ENCODE peak calls at places on chromosomes 3 and 15, in ten cellular contexts. One of them, this sample, is unnamed.
A peak's percentile ranks its signal among the peaks of the same experiment; 100 is the strongest.

GRCh38 chr3:128412180-128413002 is 54.3 kb downstream of the DNAJB8 start:
- DNase-seq in progenitor cell of endocrine pancreas: no peak
- DNase-seq in activated CD8-positive, alpha-beta T cell treated with anti-CD3 and anti-CD28 coated beads for 36 hours: no peak
- DNase-seq in HFFc6: no peak
- DNase-seq in GM12864: no peak
- DNase-seq in endothelial cell of umbilical vein: no peak
- DNase-seq in choroid plexus epithelial cell: no peak
- DNase-seq in heart left ventricle: no peak
- DNase-seq in upper lobe of left lung: no peak
- DNase-seq in cardiac fibroblast: no peak
- DNase-seq in this sample: no peak

GRCh38 chr3:160616721-160617120 is 51.4 kb upstream of the KPNA4 start:
- DNase-seq in progenitor cell of endocrine pancreas: no peak
- DNase-seq in activated CD8-positive, alpha-beta T cell treated with anti-CD3 and anti-CD28 coated beads for 36 hours: no peak
- DNase-seq in HFFc6: peak; percentile 61
- DNase-seq in GM12864: no peak
- DNase-seq in endothelial cell of umbilical vein: peak; percentile 5
- DNase-seq in choroid plexus epithelial cell: peak; percentile 68
- DNase-seq in heart left ventricle: no peak
- DNase-seq in upper lobe of left lung: no peak
- DNase-seq in cardiac fibroblast: peak; percentile 62
- DNase-seq in this sample: no peak

GRCh38 chr15:25679964-25680658 is 183.0 kb downstream of the ATP10A start:
- DNase-seq in progenitor cell of endocrine pancreas: no peak
- DNase-seq in activated CD8-positive, alpha-beta T cell treated with anti-CD3 and anti-CD28 coated beads for 36 hours: no peak
- DNase-seq in HFFc6: no peak
- DNase-seq in GM12864: no peak
- DNase-seq in endothelial cell of umbilical vein: no peak
- DNase-seq in choroid plexus epithelial cell: no peak
- DNase-seq in heart left ventricle: no peak
- DNase-seq in upper lobe of left lung: no peak
- DNase-seq in cardiac fibroblast: no peak
- DNase-seq in this sample: no peak

GRCh38 chr15:60573936-60574335 is 95.0 kb upstream of the ICE2 start:
- DNase-seq in progenitor cell of endocrine pancreas: no peak
- DNase-seq in activated CD8-positive, alpha-beta T cell treated with anti-CD3 and anti-CD28 coated beads for 36 hours: peak; percentile 64
- DNase-seq in HFFc6: no peak
- DNase-seq in GM12864: no peak
- DNase-seq in endothelial cell of umbilical vein: no peak
- DNase-seq in choroid plexus epithelial cell: no peak
- DNase-seq in heart left ventricle: no peak
- DNase-seq in upper lobe of left lung: no peak
- DNase-seq in cardiac fibroblast: no peak
- DNase-seq in this sample: no peak

GRCh38 chr3:192940129-192940528 is 22.5 kb upstream of the MB21D2 start:
- DNase-seq in progenitor cell of endocrine pancreas: no peak
- DNase-seq in activated CD8-positive, alpha-beta T cell treated with anti-CD3 and anti-CD28 coated beads for 36 hours: no peak
- DNase-seq in HFFc6: no peak
- DNase-seq in GM12864: no peak
- DNase-seq in endothelial cell of umbilical vein: no peak
- DNase-seq in choroid plexus epithelial cell: no peak
- DNase-seq in heart left ventricle: no peak
- DNase-seq in upper lobe of left lung: no peak
- DNase-seq in cardiac fibroblast: no peak
- DNase-seq in this sample: no peak

GRCh38 chr3:50645378-50645777 is 28.4 kb downstream of the MAPKAPK3 start:
- DNase-seq in progenitor cell of endocrine pancreas: no peak
- DNase-seq in activated CD8-positive, alpha-beta T cell treated with anti-CD3 and anti-CD28 coated beads for 36 hours: no peak
- DNase-seq in HFFc6: no peak
- DNase-seq in GM12864: no peak
- DNase-seq in endothelial cell of umbilical vein: no peak
- DNase-seq in choroid plexus epithelial cell: no peak
- DNase-seq in heart left ventricle: no peak
- DNase-seq in upper lobe of left lung: no peak
- DNase-seq in cardiac fibroblast: no peak
- DNase-seq in this sample: no peak

GRCh38 chr3:108117245-108117644 is 26.4 kb upstream of the CD47 start:
- DNase-seq in progenitor cell of endocrine pancreas: no peak
- DNase-seq in activated CD8-positive, alpha-beta T cell treated with anti-CD3 and anti-CD28 coated beads for 36 hours: peak; percentile 24
- DNase-seq in HFFc6: no peak
- DNase-seq in GM12864: no peak
- DNase-seq in endothelial cell of umbilical vein: no peak
- DNase-seq in choroid plexus epithelial cell: peak; percentile 24
- DNase-seq in heart left ventricle: no peak
- DNase-seq in upper lobe of left lung: no peak
- DNase-seq in cardiac fibroblast: no peak
- DNase-seq in this sample: no peak

GRCh38 chr3:184815046-184815930 is 3.3 kb downstream of the VPS8 start:
- DNase-seq in progenitor cell of endocrine pancreas: no peak
- DNase-seq in activated CD8-positive, alpha-beta T cell treated with anti-CD3 and anti-CD28 coated beads for 36 hours: peak; percentile 59
- DNase-seq in HFFc6: peak; percentile 85
- DNase-seq in GM12864: no peak
- DNase-seq in endothelial cell of umbilical vein: no peak
- DNase-seq in choroid plexus epithelial cell: peak; percentile 89
- DNase-seq in heart left ventricle: no peak
- DNase-seq in upper lobe of left lung: no peak
- DNase-seq in cardiac fibroblast: peak; percentile 83
- DNase-seq in this sample: no peak

GRCh38 chr3:23884481-23884880 is 32.3 kb downstream of the NKIRAS1 start:
- DNase-seq in progenitor cell of endocrine pancreas: no peak
- DNase-seq in activated CD8-positive, alpha-beta T cell treated with anti-CD3 and anti-CD28 coated beads for 36 hours: no peak
- DNase-seq in HFFc6: no peak
- DNase-seq in GM12864: no peak
- DNase-seq in endothelial cell of umbilical vein: no peak
- DNase-seq in choroid plexus epithelial cell: no peak
- DNase-seq in heart left ventricle: no peak
- DNase-seq in upper lobe of left lung: no peak
- DNase-seq in cardiac fibroblast: no peak
- DNase-seq in this sample: no peak

GRCh38 chr15:48855501-48856440 is 22.2 kb upstream of the EID1 start:
- DNase-seq in progenitor cell of endocrine pancreas: no peak
- DNase-seq in activated CD8-positive, alpha-beta T cell treated with anti-CD3 and anti-CD28 coated beads for 36 hours: no peak
- DNase-seq in HFFc6: peak; percentile 61
- DNase-seq in GM12864: no peak
- DNase-seq in endothelial cell of umbilical vein: peak; percentile 61
- DNase-seq in choroid plexus epithelial cell: peak; percentile 74
- DNase-seq in heart left ventricle: no peak
- DNase-seq in upper lobe of left lung: no peak
- DNase-seq in cardiac fibroblast: peak; percentile 70
- DNase-seq in this sample: no peak

GRCh38 chr3:180179562-180179961 is 142.8 kb upstream of the PEX5L start:
- DNase-seq in progenitor cell of endocrine pancreas: no peak
- DNase-seq in activated CD8-positive, alpha-beta T cell treated with anti-CD3 and anti-CD28 coated beads for 36 hours: no peak
- DNase-seq in HFFc6: no peak
- DNase-seq in GM12864: no peak
- DNase-seq in endothelial cell of umbilical vein: no peak
- DNase-seq in choroid plexus epithelial cell: no peak
- DNase-seq in heart left ventricle: no peak
- DNase-seq in upper lobe of left lung: no peak
- DNase-seq in cardiac fibroblast: no peak
- DNase-seq in this sample: no peak

GRCh38 chr3:126998728-126999127 is 15.8 kb downstream of the PLXNA1 start:
- DNase-seq in progenitor cell of endocrine pancreas: no peak
- DNase-seq in activated CD8-positive, alpha-beta T cell treated with anti-CD3 and anti-CD28 coated beads for 36 hours: no peak
- DNase-seq in HFFc6: no peak
- DNase-seq in GM12864: no peak
- DNase-seq in endothelial cell of umbilical vein: no peak
- DNase-seq in choroid plexus epithelial cell: no peak
- DNase-seq in heart left ventricle: no peak
- DNase-seq in upper lobe of left lung: no peak
- DNase-seq in cardiac fibroblast: no peak
- DNase-seq in this sample: no peak

GRCh38 chr3:63279442-63279841 is 1.3 kb downstream of the SYNPR start:
- DNase-seq in progenitor cell of endocrine pancreas: no peak
- DNase-seq in activated CD8-positive, alpha-beta T cell treated with anti-CD3 and anti-CD28 coated beads for 36 hours: no peak
- DNase-seq in HFFc6: no peak
- DNase-seq in GM12864: no peak
- DNase-seq in endothelial cell of umbilical vein: no peak
- DNase-seq in choroid plexus epithelial cell: no peak
- DNase-seq in heart left ventricle: no peak
- DNase-seq in upper lobe of left lung: no peak
- DNase-seq in cardiac fibroblast: no peak
- DNase-seq in this sample: no peak

GRCh38 chr3:111616417-111617105 is 21.4 kb upstream of the ZBED2 start:
- DNase-seq in progenitor cell of endocrine pancreas: no peak
- DNase-seq in activated CD8-positive, alpha-beta T cell treated with anti-CD3 and anti-CD28 coated beads for 36 hours: peak; percentile 82
- DNase-seq in HFFc6: peak; percentile 81
- DNase-seq in GM12864: peak; percentile 44
- DNase-seq in endothelial cell of umbilical vein: no peak
- DNase-seq in choroid plexus epithelial cell: peak; percentile 24
- DNase-seq in heart left ventricle: no peak
- DNase-seq in upper lobe of left lung: peak; percentile 42
- DNase-seq in cardiac fibroblast: peak; percentile 57
- DNase-seq in this sample: no peak
- TF ChIP-seq CTCF in progenitor cell of endocrine pancreas: no peak
- TF ChIP-seq CTCF in activated CD8-positive, alpha-beta T cell treated with anti-CD3 and anti-CD28 coated beads for 36 hours: peak; percentile 62
- TF ChIP-seq CTCF in HFFc6: peak; percentile 76
- TF ChIP-seq CTCF in GM12864: peak; percentile 62
- TF ChIP-seq CTCF in endothelial cell of umbilical vein: no peak
- TF ChIP-seq CTCF in choroid plexus epithelial cell: peak; percentile 40
- TF ChIP-seq CTCF in heart left ventricle: no peak
- TF ChIP-seq CTCF in upper lobe of left lung: peak; percentile 27
- TF ChIP-seq CTCF in cardiac fibroblast: peak; percentile 40
- TF ChIP-seq CTCF in this sample: no peak

DNA sequence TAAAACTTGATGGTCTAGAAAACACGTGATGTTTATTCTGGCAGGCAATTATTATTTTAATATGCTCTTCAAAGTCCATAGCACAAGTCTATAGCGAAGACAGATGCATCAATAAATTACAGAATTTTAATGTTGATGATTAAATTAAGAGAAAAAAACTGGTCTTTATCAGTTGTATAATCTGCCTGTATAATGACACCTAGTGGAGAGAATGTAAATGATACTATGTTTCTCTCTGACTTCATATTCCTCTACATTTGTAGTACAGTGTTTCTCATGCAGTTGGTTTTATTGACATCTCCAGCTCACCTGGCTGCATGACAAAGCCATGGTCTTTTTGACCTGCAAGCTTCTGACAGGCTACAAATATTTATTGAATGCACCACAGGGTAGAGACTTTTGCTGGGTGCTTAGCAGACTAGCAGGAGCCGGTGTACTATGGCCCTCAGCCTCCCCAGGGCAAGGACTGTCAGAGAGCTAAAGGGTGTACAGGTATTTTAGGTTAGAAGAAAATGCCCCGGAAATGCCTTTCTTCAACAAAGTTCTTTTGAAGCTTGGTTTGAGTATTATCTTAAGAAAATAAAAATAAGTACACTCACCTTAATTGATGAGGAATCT is 289.9 kb downstream of the GAP43 start:
- DNase-seq in progenitor cell of endocrine pancreas: no peak
- DNase-seq in activated CD8-positive, alpha-beta T cell treated with anti-CD3 and anti-CD28 coated beads for 36 hours: no peak
- DNase-seq in HFFc6: peak; percentile 1
- DNase-seq in GM12864: no peak
- DNase-seq in endothelial cell of umbilical vein: no peak
- DNase-seq in choroid plexus epithelial cell: peak; percentile 47
- DNase-seq in heart left ventricle: no peak
- DNase-seq in upper lobe of left lung: no peak
- DNase-seq in cardiac fibroblast: peak; percentile 5
- DNase-seq in this sample: no peak
- TF ChIP-seq CTCF in progenitor cell of endocrine pancreas: peak; percentile 52
- TF ChIP-seq CTCF in activated CD8-positive, alpha-beta T cell treated with anti-CD3 and anti-CD28 coated beads for 36 hours: peak; percentile 33
- TF ChIP-seq CTCF in HFFc6: peak; percentile 76
- TF ChIP-seq CTCF in GM12864: peak; percentile 23
- TF ChIP-seq CTCF in endothelial cell of umbilical vein: no peak
- TF ChIP-seq CTCF in choroid plexus epithelial cell: peak; percentile 51
- TF ChIP-seq CTCF in heart left ventricle: no peak
- TF ChIP-seq CTCF in upper lobe of left lung: peak; percentile 6
- TF ChIP-seq CTCF in cardiac fibroblast: no peak
- TF ChIP-seq CTCF in this sample: peak; percentile 54

DNA sequence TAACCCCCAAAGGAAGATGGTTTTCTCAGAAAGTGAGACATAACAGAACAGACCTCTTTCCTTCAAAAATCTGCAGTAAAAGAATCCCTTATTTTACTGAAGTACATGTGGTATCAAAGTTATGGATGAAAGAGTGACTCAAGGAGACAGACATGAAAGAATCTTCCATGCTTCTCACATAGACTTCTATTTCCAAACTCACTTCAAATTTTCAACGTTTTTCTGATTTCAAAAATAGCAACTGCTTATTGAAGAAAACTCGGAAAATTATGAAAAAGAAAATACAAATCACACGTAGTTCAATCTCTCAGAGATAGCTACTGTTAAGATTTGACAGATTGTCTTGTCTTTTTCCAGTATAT is 39.8 kb upstream of the TRA2B start:
- DNase-seq in progenitor cell of endocrine pancreas: no peak
- DNase-seq in activated CD8-positive, alpha-beta T cell treated with anti-CD3 and anti-CD28 coated beads for 36 hours: no peak
- DNase-seq in HFFc6: no peak
- DNase-seq in GM12864: no peak
- DNase-seq in endothelial cell of umbilical vein: no peak
- DNase-seq in choroid plexus epithelial cell: no peak
- DNase-seq in heart left ventricle: no peak
- DNase-seq in upper lobe of left lung: no peak
- DNase-seq in cardiac fibroblast: no peak
- DNase-seq in this sample: no peak
- TF ChIP-seq CTCF in progenitor cell of endocrine pancreas: no peak
- TF ChIP-seq CTCF in activated CD8-positive, alpha-beta T cell treated with anti-CD3 and anti-CD28 coated beads for 36 hours: no peak
- TF ChIP-seq CTCF in HFFc6: no peak
- TF ChIP-seq CTCF in GM12864: no peak
- TF ChIP-seq CTCF in endothelial cell of umbilical vein: no peak
- TF ChIP-seq CTCF in choroid plexus epithelial cell: no peak
- TF ChIP-seq CTCF in heart left ventricle: no peak
- TF ChIP-seq CTCF in upper lobe of left lung: no peak
- TF ChIP-seq CTCF in cardiac fibroblast: no peak
- TF ChIP-seq CTCF in this sample: peak; percentile 38

GRCh38 chr3:13227315-13228165 is 154.3 kb upstream of the IQSEC1 start:
- DNase-seq in progenitor cell of endocrine pancreas: no peak
- DNase-seq in activated CD8-positive, alpha-beta T cell treated with anti-CD3 and anti-CD28 coated beads for 36 hours: no peak
- DNase-seq in HFFc6: no peak
- DNase-seq in GM12864: no peak
- DNase-seq in endothelial cell of umbilical vein: no peak
- DNase-seq in choroid plexus epithelial cell: no peak
- DNase-seq in heart left ventricle: peak; percentile 9
- DNase-seq in upper lobe of left lung: no peak
- DNase-seq in cardiac fibroblast: no peak
- DNase-seq in this sample: no peak

GRCh38 chr3:13228584-13228983 is 155.4 kb upstream of the IQSEC1 start:
- DNase-seq in progenitor cell of endocrine pancreas: no peak
- DNase-seq in activated CD8-positive, alpha-beta T cell treated with anti-CD3 and anti-CD28 coated beads for 36 hours: no peak
- DNase-seq in HFFc6: no peak
- DNase-seq in GM12864: no peak
- DNase-seq in endothelial cell of umbilical vein: no peak
- DNase-seq in choroid plexus epithelial cell: no peak
- DNase-seq in heart left ventricle: no peak
- DNase-seq in upper lobe of left lung: no peak
- DNase-seq in cardiac fibroblast: no peak
- DNase-seq in this sample: no peak

GRCh38 chr3:13233487-13234154 is 160.4 kb upstream of the IQSEC1 start:
- DNase-seq in progenitor cell of endocrine pancreas: no peak
- DNase-seq in activated CD8-positive, alpha-beta T cell treated with anti-CD3 and anti-CD28 coated beads for 36 hours: peak; percentile 49
- DNase-seq in HFFc6: no peak
- DNase-seq in GM12864: no peak
- DNase-seq in endothelial cell of umbilical vein: no peak
- DNase-seq in choroid plexus epithelial cell: no peak
- DNase-seq in heart left ventricle: no peak
- DNase-seq in upper lobe of left lung: no peak
- DNase-seq in cardiac fibroblast: no peak
- DNase-seq in this sample: no peak

GRCh38 chr3:13231781-13232515 is 158.7 kb upstream of the IQSEC1 start:
- DNase-seq in progenitor cell of endocrine pancreas: no peak
- DNase-seq in activated CD8-positive, alpha-beta T cell treated with anti-CD3 and anti-CD28 coated beads for 36 hours: no peak
- DNase-seq in HFFc6: no peak
- DNase-seq in GM12864: no peak
- DNase-seq in endothelial cell of umbilical vein: no peak
- DNase-seq in choroid plexus epithelial cell: no peak
- DNase-seq in heart left ventricle: no peak
- DNase-seq in upper lobe of left lung: no peak
- DNase-seq in cardiac fibroblast: no peak
- DNase-seq in this sample: no peak

GRCh38 chr3:13229291-13229949 is 156.2 kb upstream of the IQSEC1 start:
- DNase-seq in progenitor cell of endocrine pancreas: no peak
- DNase-seq in activated CD8-positive, alpha-beta T cell treated with anti-CD3 and anti-CD28 coated beads for 36 hours: peak; percentile 42
- DNase-seq in HFFc6: peak; percentile 13
- DNase-seq in GM12864: peak; percentile 10
- DNase-seq in endothelial cell of umbilical vein: no peak
- DNase-seq in choroid plexus epithelial cell: peak; percentile 31
- DNase-seq in heart left ventricle: peak; percentile 21
- DNase-seq in upper lobe of left lung: no peak
- DNase-seq in cardiac fibroblast: peak; percentile 7
- DNase-seq in this sample: no peak
- TF ChIP-seq CTCF in progenitor cell of endocrine pancreas: peak; percentile 39
- TF ChIP-seq CTCF in activated CD8-positive, alpha-beta T cell treated with anti-CD3 and anti-CD28 coated beads for 36 hours: peak; percentile 33
- TF ChIP-seq CTCF in HFFc6: peak; percentile 47
- TF ChIP-seq CTCF in GM12864: peak; percentile 68
- TF ChIP-seq CTCF in endothelial cell of umbilical vein: no peak
- TF ChIP-seq CTCF in choroid plexus epithelial cell: peak; percentile 52
- TF ChIP-seq CTCF in heart left ventricle: no peak
- TF ChIP-seq CTCF in upper lobe of left lung: no peak
- TF ChIP-seq CTCF in cardiac fibroblast: no peak
- TF ChIP-seq CTCF in this sample: no peak

This sample was measured in mesothelial cell of epicardium.